ENCODE peak calls at places on chromosomes 1 and 21, in four cellular contexts. C is PC-9, E is neuronal stem cell, W is neural progenitor cell. X is an unnamed sample.
A peak's percentile ranks its signal among the peaks of the same experiment; 100 is the strongest.

GRCh38 chr1:229023651-229024295 is 247.1 kb upstream of the RAB4A start:
- DNase-seq in E (no peak), C (no peak), W (no peak), X (no peak)

GRCh38 chr1:2564815-2565415 is 8.7 kb downstream of the TNFRSF14 start:
- DNase-seq in C (no peak), W (no peak), E (no peak), X (no peak)

GRCh38 chr1:64505232-64505943 is 35.5 kb downstream of the CACHD1 start:
- DNase-seq in W (peak; percentile 89), C (no peak), E (peak; percentile 65), X (no peak)

GRCh38 chr1:78095618-78096416 is 50.1 kb downstream of the GIPC2 start:
- DNase-seq in E (no peak), W (no peak), C (no peak), X (no peak)

GRCh38 chr1:202656951-202657646 is 53.2 kb downstream of the SYT2 start:
- DNase-seq in C (no peak), W (peak; percentile 88), E (peak; percentile 69), X (peak; percentile 86)

GRCh38 chr1:117093870-117094621 is 27.5 kb downstream of the TRIM45 start:
- DNase-seq in E (no peak), W (peak; percentile 22), C (peak; percentile 47), X (no peak)

GRCh38 chr1:230627767-230628166 is 14.5 kb upstream of the COG2 start:
- DNase-seq in C (no peak), W (no peak), E (no peak), X (no peak)

GRCh38 chr1:4170953-4171352 is 270.9 kb upstream of the C1orf174 start:
- DNase-seq in C (no peak), E (no peak), W (no peak), X (no peak)

GRCh38 chr1:37240897-37241296 is 206.6 kb upstream of the GRIK3 start:
- DNase-seq in E (no peak), C (no peak), W (peak; percentile 19), X (no peak)

GRCh38 chr1:12549460-12550349 is 68.3 kb downstream of the DHRS3 start:
- DNase-seq in E (peak; percentile 35), C (peak; percentile 94), W (peak; percentile 36), X (no peak)

GRCh38 chr1:119475866-119476439 is 31.1 kb upstream of the HSD3B1 start:
- DNase-seq in C (peak; percentile 74), E (peak; percentile 37), W (peak; percentile 77), X (peak; percentile 85)

GRCh38 chr1:4877426-4877825 is 223.0 kb downstream of the AJAP1 start:
- DNase-seq in C (no peak), E (no peak), W (no peak), X (no peak)

GRCh38 chr1:201346337-201346939 is 31.0 kb downstream of the TNNT2 start:
- DNase-seq in C (peak; percentile 58), E (peak; percentile 52), W (peak; percentile 80), X (peak; percentile 80)

GRCh38 chr1:73674945-73675561 is 522.9 kb downstream of the LRRIQ3 start:
- DNase-seq in W (peak; percentile 17), E (no peak), C (no peak), X (no peak)

GRCh38 chr1:51750218-51750617 is 128.3 kb downstream of the NRDC start:
- DNase-seq in E (no peak), W (no peak), C (no peak), X (no peak)

GRCh38 chr1:78996791-78997190 is 9.7 kb downstream of the ADGRL4 start:
- DNase-seq in W (no peak), C (no peak), E (no peak), X (no peak)

GRCh38 chr21:35371217-35371616 is 322.1 kb upstream of the RUNX1 start:
- DNase-seq in E (no peak), C (no peak), W (no peak), X (no peak)

GRCh38 chr1:202684716-202685115 is 25.5 kb downstream of the SYT2 start:
- DNase-seq in E (no peak), W (no peak), C (peak; percentile 39), X (no peak)

GRCh38 chr1:64484651-64485050 is 14.7 kb downstream of the CACHD1 start:
- DNase-seq in W (no peak), C (no peak), E (no peak), X (no peak)

GRCh38 chr1:185488673-185489311 is 171.7 kb upstream of the IVNS1ABP start:
- DNase-seq in E (no peak), C (no peak), W (no peak), X (no peak)

GRCh38 chr1:214445846-214446614 is 105.4 kb downstream of the PTPN14 start:
- DNase-seq in W (no peak), C (peak; percentile 73), E (no peak), X (no peak)

GRCh38 chr1:6224733-6225132 is 11.0 kb downstream of the ICMT start:
- DNase-seq in C (peak; percentile 40), E (no peak), W (no peak), X (no peak)

GRCh38 chr1:218377143-218377660 is 32.1 kb downstream of the TGFB2 start:
- DNase-seq in W (no peak), C (peak; percentile 96), E (no peak), X (no peak)

GRCh38 chr1:228097333-228098081 is 5.6 kb downstream of the C1orf35 start:
- DNase-seq in C (no peak), E (no peak), W (no peak), X (peak; percentile 39)

GRCh38 chr1:174689524-174689923 is 241.8 kb downstream of the GPR52 start:
- DNase-seq in C (no peak), W (no peak), E (no peak), X (no peak)

GRCh38 chr1:212294983-212295382 is 9.8 kb downstream of the PPP2R5A start:
- DNase-seq in E (no peak), C (no peak), W (no peak), X (no peak)

GRCh38 chr1:116538527-116538926 is 32.3 kb downstream of the CD58 start:
- DNase-seq in C (peak; percentile 76), W (no peak), E (no peak), X (no peak)

GRCh38 chr1:175788586-175789252 is 45.3 kb upstream of the TNR start:
- DNase-seq in E (no peak), W (no peak), C (no peak), X (no peak)

GRCh38 chr1:92482665-92483441 is 3.9 kb downstream of the GFI1 start:
- DNase-seq in W (peak; percentile 58), C (no peak), E (peak; percentile 37), X (peak; percentile 77)

GRCh38 chr21:34008618-34009017 is 64.8 kb upstream of the MRPS6 start:
- DNase-seq in E (no peak), C (no peak), W (no peak), X (no peak)

GRCh38 chr21:34003428-34003827 is 70.0 kb upstream of the MRPS6 start:
- DNase-seq in W (no peak), C (no peak), E (no peak), X (no peak)

GRCh38 chr21:34004013-34004938 is 69.1 kb upstream of the MRPS6 start:
- DNase-seq in E (no peak), C (no peak), W (no peak), X (no peak)

GRCh38 chr21:34006603-34007168 is 66.7 kb upstream of the MRPS6 start:
- DNase-seq in W (no peak), C (no peak), E (no peak), X (no peak)

DNA sequence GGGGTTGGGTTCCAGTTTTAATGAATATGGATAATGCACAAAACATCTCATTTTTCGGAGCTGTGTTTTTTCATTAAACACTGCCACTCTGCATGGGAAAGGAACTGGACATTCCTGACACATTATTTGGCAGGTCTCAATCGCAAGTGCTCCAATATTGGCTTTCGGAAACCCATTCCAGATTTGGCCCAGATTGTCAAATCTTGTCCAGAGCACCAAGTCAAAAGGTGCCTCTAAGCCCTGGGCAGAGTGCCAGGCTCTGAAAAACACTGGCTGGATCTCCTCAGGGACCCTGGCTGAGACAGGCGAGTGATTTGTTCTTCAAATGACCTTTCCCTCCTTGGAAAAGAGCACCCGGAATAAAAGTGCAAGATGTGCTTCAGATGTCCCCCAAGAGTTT is 68.4 kb upstream of the MRPS6 start:
- DNase-seq in E (no peak), W (no peak), C (no peak), X (no peak)
- H2AFZ ChIP-seq in E (no peak overlapping the region), W (no peak overlapping the region), C (no peak overlapping the region), X (no peak overlapping the region)

GRCh38 chr1:209430107-209430506 is 153.4 kb upstream of the CAMK1G start:
- DNase-seq in C (peak; percentile 53), E (no peak), W (no peak), X (no peak)

GRCh38 chr1:209427811-209428210 is 155.7 kb upstream of the CAMK1G start:
- DNase-seq in W (no peak), C (no peak), E (no peak), X (peak; percentile 66)

GRCh38 chr1:209427277-209427676 is 156.2 kb upstream of the CAMK1G start:
- DNase-seq in C (no peak), W (no peak), E (no peak), X (no peak)

GRCh38 chr1:209425959-209426358 is 157.6 kb upstream of the CAMK1G start:
- DNase-seq in W (no peak), C (no peak), E (no peak), X (no peak)

GRCh38 chr1:209428241-209428921 is 155.1 kb upstream of the CAMK1G start:
- DNase-seq in C (peak; percentile 97), W (peak; percentile 82), E (peak; percentile 46), X (peak; percentile 62)
- H2AFZ ChIP-seq in C (peak overlapping the region; percentile 74), W (no peak overlapping the region), E (peak overlapping the region; percentile 15), X (no peak overlapping the region)

DNA sequence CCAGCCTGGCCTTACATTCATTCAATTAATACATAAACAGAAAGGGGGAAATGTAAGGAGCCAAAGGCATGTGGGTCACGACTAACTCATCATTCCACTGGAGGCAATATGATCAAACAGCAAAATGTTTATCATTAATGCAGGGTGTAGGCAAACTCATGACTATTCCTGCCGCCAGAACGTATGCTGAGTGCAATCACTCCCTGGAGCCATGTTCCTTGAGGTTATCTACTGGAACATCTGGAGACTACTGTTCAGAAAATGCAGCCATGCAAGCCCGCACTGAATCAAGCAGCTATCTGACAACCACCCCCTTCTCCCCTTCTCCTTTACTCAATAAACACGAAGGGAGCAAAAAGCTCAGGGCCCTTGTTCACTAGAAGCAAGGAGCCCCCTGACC is 267.6 kb downstream of the COL11A1 start:
- DNase-seq in W (no peak), E (no peak), C (no peak), X (no peak)
- H2AFZ ChIP-seq in W (no peak overlapping the region), E (no peak overlapping the region), C (no peak overlapping the region), X (no peak overlapping the region)

GRCh38 chr1:59408608-59409007 is 111.7 kb downstream of the FGGY start:
- DNase-seq in E (no peak), W (no peak), C (no peak), X (no peak)
- H2AFZ ChIP-seq in E (peak overlapping the region; percentile 54), W (no peak overlapping the region), C (no peak overlapping the region), X (no peak overlapping the region)

X was measured in H1.